ENCODE peak calls at places on chromosomes 16 and 17, in eight cellular contexts. N is cardiac fibroblast; W is CD8-positive, alpha-beta memory T cell; R is GM20000; L is GM12891; C is EH; S is WTC11; A is PC-9. F is an unnamed sample.

GRCh38 chr17:4162775-4163498 is 19.9 kb downstream of the CYB5D2 start:
- DNase-seq in N (no peak), W (no peak), R (no peak), L (no peak), C (peak), S (no peak), A (no peak), F (peak)

GRCh38 chr16:50928065-50928464 is 186.2 kb downstream of the CYLD start:
- DNase-seq in N (no peak), W (no peak), R (no peak), L (no peak), C (no peak), S (no peak), A (no peak), F (no peak)

GRCh38 chr17:77356109-77356689 is 215.4 kb downstream of the SEC14L1 start:
- DNase-seq in N (peak), W (peak), R (peak), L (no peak), C (peak), S (no peak), A (no peak), F (peak)

GRCh38 chr17:69704935-69705334 is 290.4 kb downstream of the MAP2K6 start:
- DNase-seq in N (no peak), W (no peak), R (no peak), L (no peak), C (no peak), S (no peak), A (no peak), F (no peak)

GRCh38 chr17:56891751-56892150 is 22.1 kb downstream of the TRIM25 start:
- DNase-seq in N (peak), W (peak), R (no peak), L (no peak), C (no peak), S (peak), A (no peak), F (peak)

GRCh38 chr16:1078579-1079021 is 6.1 kb downstream of the SSTR5 start:
- DNase-seq in N (peak), W (no peak), R (no peak), L (no peak), C (no peak), S (no peak), A (peak), F (no peak)

GRCh38 chr17:44400226-44400847 is 10.9 kb upstream of the ITGA2B start:
- DNase-seq in N (peak), W (no peak), R (no peak), L (no peak), C (peak), S (no peak), A (no peak), F (no peak)

GRCh38 chr16:2828876-2829430 is 1.1 kb upstream of the ZG16B start:
- DNase-seq in N (no peak), W (no peak), R (no peak), L (no peak), C (no peak), S (no peak), A (no peak), F (peak)

GRCh38 chr17:42760652-42761581 is at the start of gene RAMP2:
- DNase-seq in N (no peak), W (no peak), R (peak), L (no peak), C (peak), S (peak), A (peak), F (peak)

GRCh38 chr17:72425133-72425795 is 304.4 kb downstream of the SOX9 start:
- DNase-seq in N (no peak), W (no peak), R (no peak), L (no peak), C (no peak), S (no peak), A (no peak), F (no peak)

GRCh38 chr17:77286641-77287431 is 146.1 kb downstream of the SEC14L1 start:
- DNase-seq in N (peak), W (no peak), R (no peak), L (no peak), C (peak), S (no peak), A (peak), F (no peak)

GRCh38 chr16:79393121-79393520 is 207.4 kb downstream of the MAF start:
- DNase-seq in N (no peak), W (no peak), R (no peak), L (no peak), C (no peak), S (no peak), A (no peak), F (no peak)

GRCh38 chr17:45722161-45722560 is 62.0 kb upstream of the CRHR1 start:
- DNase-seq in N (peak), W (no peak), R (no peak), L (no peak), C (peak), S (peak), A (peak), F (no peak)

GRCh38 chr17:43702636-43703035 is 40.9 kb upstream of the MEOX1 start:
- DNase-seq in N (peak), W (no peak), R (no peak), L (no peak), C (no peak), S (peak), A (no peak), F (no peak)

GRCh38 chr17:40086150-40087044 is 14.0 kb downstream of the NR1D1 start:
- DNase-seq in N (peak), W (no peak), R (peak), L (peak), C (peak), S (peak), A (no peak), F (no peak)

GRCh38 chr17:56125830-56126819 is 27.1 kb upstream of the ANKFN1 start:
- DNase-seq in N (peak), W (no peak), R (no peak), L (no peak), C (peak), S (no peak), A (peak), F (peak)

GRCh38 chr17:12994341-12995074 is 23.3 kb downstream of the ELAC2 start:
- DNase-seq in N (no peak), W (no peak), R (no peak), L (no peak), C (no peak), S (no peak), A (no peak), F (no peak)

GRCh38 chr17:43410557-43411368 is 12.0 kb downstream of the ARL4D start:
- DNase-seq in N (no peak), W (no peak), R (no peak), L (no peak), C (peak), S (no peak), A (no peak), F (no peak)

GRCh38 chr16:57505169-57505568 is 18.9 kb upstream of the DOK4 start:
- DNase-seq in N (no peak), W (no peak), R (no peak), L (no peak), C (no peak), S (no peak), A (no peak), F (no peak)

GRCh38 chr17:36524428-36524876 is 10.2 kb downstream of the MYO19 start:
- DNase-seq in N (peak), W (no peak), R (no peak), L (no peak), C (peak), S (no peak), A (peak), F (no peak)

GRCh38 chr16:50401355-50401754 is 32.6 kb upstream of the BRD7 start:
- DNase-seq in N (no peak), W (no peak), R (no peak), L (no peak), C (no peak), S (no peak), A (no peak), F (no peak)

GRCh38 chr17:15966183-15966878 is 21.4 kb downstream of the ADORA2B start:
- DNase-seq in N (peak), W (no peak), R (no peak), L (no peak), C (peak), S (peak), A (peak), F (peak)

GRCh38 chr16:2385441-2385840 is 43.8 kb upstream of the CCNF start:
- DNase-seq in N (peak), W (no peak), R (no peak), L (no peak), C (no peak), S (no peak), A (peak), F (peak)